ENCODE peak calls at places on chromosome 3, in eight cellular contexts. U, X, P, F, J, L, N and W are unnamed samples.

GRCh38 chr3:27311400-27311799 is 57.8 kb downstream of the NEK10 start:
- DNase-seq in U (no peak), X (peak), P (peak), F (no peak), J (no peak), L (no peak), N (peak), W (no peak)

GRCh38 chr3:174949523-174949922 is 90.4 kb downstream of the NAALADL2 start:
- DNase-seq in U (no peak), X (peak), P (peak), F (no peak), J (no peak), L (no peak), N (peak), W (no peak)

GRCh38 chr3:128970741-128971048 is 23.2 kb downstream of the CFAP92 start:
- DNase-seq in U (no peak), X (no peak), P (no peak), F (no peak), J (no peak), L (no peak), N (no peak), W (no peak)

GRCh38 chr3:53239800-53240199 is 16.0 kb downstream of the TKT start:
- DNase-seq in U (no peak), X (no peak), P (no peak), F (no peak), J (no peak), L (no peak), N (no peak), W (no peak)

GRCh38 chr3:115255197-115255585 is 108.1 kb upstream of the ZBTB20 start:
- DNase-seq in U (no peak), X (no peak), P (no peak), F (no peak), J (no peak), L (no peak), N (no peak), W (no peak)

GRCh38 chr3:111194048-111194447 is 122.4 kb downstream of the NECTIN3 start:
- DNase-seq in U (no peak), X (no peak), P (no peak), F (no peak), J (no peak), L (no peak), N (no peak), W (no peak)

GRCh38 chr3:71225951-71226564 is 357.5 kb downstream of the FOXP1 start:
- DNase-seq in U (no peak), X (no peak), P (no peak), F (no peak), J (no peak), L (no peak), N (no peak), W (no peak)

GRCh38 chr3:189225431-189225830 is 53.7 kb downstream of the TPRG1 start:
- DNase-seq in U (no peak), X (no peak), P (no peak), F (no peak), J (no peak), L (no peak), N (no peak), W (no peak)

GRCh38 chr3:161069441-161070251 is 35.5 kb downstream of the B3GALNT1 start:
- DNase-seq in U (peak), X (peak), P (peak), F (no peak), J (no peak), L (peak), N (peak), W (peak)

GRCh38 chr3:143970773-143971366 is 753 bp upstream of the DIPK2A start:
- DNase-seq in U (peak), X (no peak), P (peak), F (peak), J (peak), L (peak), N (no peak), W (peak)

GRCh38 chr3:41700155-41700554 is 261.7 kb downstream of the ULK4 start:
- DNase-seq in U (no peak), X (no peak), P (no peak), F (no peak), J (no peak), L (no peak), N (no peak), W (no peak)

GRCh38 chr3:114005406-114005987 is 50.8 kb downstream of the CCDC191 start:
- DNase-seq in U (peak), X (no peak), P (no peak), F (no peak), J (no peak), L (no peak), N (no peak), W (no peak)